ENCODE peak calls at places on chromosomes 16 and 17, in five cellular contexts. R, U, E, S and K are unnamed samples.

GRCh38 chr17:76709077-76709950 is 1.5 kb downstream of the MXRA7 start:
- DNase-seq in R (peak), U (peak), E (no peak), S (no peak), K (no peak)

GRCh38 chr17:71260366-71260765 is 860.5 kb upstream of the SOX9 start:
- DNase-seq in R (no peak), U (no peak), E (no peak), S (no peak), K (no peak)

GRCh38 chr17:40678902-40679522 is 14.0 kb upstream of the KRT222 start:
- DNase-seq in R (no peak), U (no peak), E (no peak), S (no peak), K (no peak)

GRCh38 chr16:57639172-57639571 is 10.7 kb downstream of the ADGRG1 start:
- DNase-seq in R (no peak), U (peak), E (no peak), S (no peak), K (no peak)

GRCh38 chr17:57021226-57021940 is 43.5 kb downstream of the SCPEP1 start:
- DNase-seq in R (no peak), U (no peak), E (no peak), S (no peak), K (no peak)

GRCh38 chr16:73771676-73772075 is 524.9 kb upstream of the PSMD7 start:
- DNase-seq in R (peak), U (no peak), E (no peak), S (no peak), K (no peak)

GRCh38 chr17:67490471-67490870 is 113.4 kb downstream of the PITPNC1 start:
- DNase-seq in R (no peak), U (peak), E (no peak), S (no peak), K (no peak)

GRCh38 chr17:79983456-79983855 is 52.2 kb downstream of the TBC1D16 start:
- DNase-seq in R (no peak), U (no peak), E (no peak), S (no peak), K (no peak)

GRCh38 chr16:17914168-17914567 is 422.4 kb downstream of the NPIPA8 start:
- DNase-seq in R (no peak), U (no peak), E (no peak), S (no peak), K (no peak)

GRCh38 chr16:11497329-11497805 is 89.4 kb downstream of the LITAF start:
- DNase-seq in R (no peak), U (peak), E (no peak), S (peak), K (no peak)

GRCh38 chr16:86970279-86970678 is 346.9 kb downstream of the C16orf95 start:
- DNase-seq in R (no peak), U (no peak), E (no peak), S (no peak), K (no peak)

GRCh38 chr17:45101883-45102811 is 30.2 kb downstream of the PLCD3 start:
- DNase-seq in R (no peak), U (no peak), E (no peak), S (no peak), K (no peak)

GRCh38 chr16:84546669-84547538 is 42.4 kb upstream of the MEAK7 start:
- DNase-seq in R (no peak), U (no peak), E (no peak), S (no peak), K (no peak)

GRCh38 chr17:75352079-75352569 is 53.4 kb downstream of the GRB2 start:
- DNase-seq in R (peak), U (peak), E (no peak), S (no peak), K (no peak)

GRCh38 chr17:75271955-75272847 is 1.2 kb upstream of the MIF4GD start:
- DNase-seq in R (no peak), U (no peak), E (no peak), S (no peak), K (no peak)

GRCh38 chr17:27888945-27889344 is 4.2 kb downstream of the LYRM9 start:
- DNase-seq in R (no peak), U (peak), E (peak), S (no peak), K (no peak)

GRCh38 chr17:65156835-65157565 is 19.8 kb downstream of the RGS9 start:
- DNase-seq in R (no peak), U (no peak), E (no peak), S (no peak), K (no peak)

GRCh38 chr17:64920419-64921172 is 1.3 kb upstream of the LRRC37A3 start:
- DNase-seq in R (peak), U (peak), E (no peak), S (no peak), K (no peak)

GRCh38 chr17:38894276-38894675 is 24.4 kb downstream of the LASP1 start:
- DNase-seq in R (peak), U (no peak), E (no peak), S (no peak), K (no peak)

GRCh38 chr17:77957215-77957868 is 1.2 kb upstream of the TNRC6C start:
- DNase-seq in R (peak), U (peak), E (no peak), S (no peak), K (no peak)

GRCh38 chr17:55496094-55496881 is 15.0 kb downstream of the SMIM36 start:
- DNase-seq in R (peak), U (no peak), E (no peak), S (no peak), K (peak)

GRCh38 chr17:41894791-41895331 is 23.9 kb downstream of the ACLY start:
- DNase-seq in R (no peak), U (no peak), E (no peak), S (no peak), K (no peak)

GRCh38 chr17:82913304-82914043 is 73.7 kb upstream of the ZNF750 start:
- DNase-seq in R (peak), U (no peak), E (no peak), S (no peak), K (no peak)

GRCh38 chr16:84826558-84826941 is 6.8 kb downstream of the CRISPLD2 start:
- DNase-seq in R (no peak), U (no peak), E (no peak), S (no peak), K (no peak)

GRCh38 chr16:57628008-57628781 is at the start of gene ADGRG1:
- DNase-seq in R (peak), U (peak), E (peak), S (peak), K (no peak)

GRCh38 chr16:4924593-4925378 is 12.2 kb downstream of the PPL start:
- DNase-seq in R (no peak), U (peak), E (no peak), S (no peak), K (no peak)

GRCh38 chr17:79626156-79626890 is 15.5 kb upstream of the RBFOX3 start:
- DNase-seq in R (no peak), U (peak), E (no peak), S (no peak), K (no peak)

GRCh38 chr17:77602062-77602746 is 356.3 kb upstream of the TNRC6C start:
- DNase-seq in R (no peak), U (no peak), E (no peak), S (no peak), K (no peak)

GRCh38 chr16:75479421-75479990 is 15.0 kb upstream of the TMEM170A start:
- DNase-seq in R (no peak), U (no peak), E (no peak), S (no peak), K (no peak)

GRCh38 chr16:2774161-2774891 is 2.8 kb downstream of the ELOB start:
- DNase-seq in R (no peak), U (no peak), E (no peak), S (no peak), K (no peak)

GRCh38 chr16:22816475-22816874 is 2.5 kb downstream of the HS3ST2 start:
- DNase-seq in R (no peak), U (no peak), E (no peak), S (no peak), K (no peak)

GRCh38 chr16:66947302-66948033 is 12.2 kb downstream of the CES2 start:
- DNase-seq in R (peak), U (peak), E (peak), S (peak), K (peak)

GRCh38 chr16:56012479-56012811 is 137.3 kb upstream of the CES5A start:
- DNase-seq in R (no peak), U (no peak), E (no peak), S (no peak), K (no peak)

GRCh38 chr16:70725024-70725911 is 39.4 kb upstream of the MTSS2 start:
- DNase-seq in R (no peak), U (no peak), E (no peak), S (no peak), K (no peak)

GRCh38 chr17:19724501-19725420 is 8.4 kb upstream of the SLC47A2 start:
- DNase-seq in R (no peak), U (no peak), E (no peak), S (no peak), K (no peak)

GRCh38 chr17:81578038-81578441 is 25.9 kb upstream of the FAAP100 start:
- DNase-seq in R (no peak), U (no peak), E (no peak), S (no peak), K (no peak)

GRCh38 chr17:81575836-81576235 is 23.7 kb upstream of the FAAP100 start:
- DNase-seq in R (no peak), U (no peak), E (no peak), S (no peak), K (no peak)

GRCh38 chr17:81578561-81579225 is 26.5 kb upstream of the FAAP100 start:
- DNase-seq in R (peak), U (no peak), E (no peak), S (no peak), K (no peak)

GRCh38 chr17:81577278-81578000 is 25.3 kb upstream of the FAAP100 start:
- DNase-seq in R (no peak), U (no peak), E (no peak), S (no peak), K (no peak)

DNA sequence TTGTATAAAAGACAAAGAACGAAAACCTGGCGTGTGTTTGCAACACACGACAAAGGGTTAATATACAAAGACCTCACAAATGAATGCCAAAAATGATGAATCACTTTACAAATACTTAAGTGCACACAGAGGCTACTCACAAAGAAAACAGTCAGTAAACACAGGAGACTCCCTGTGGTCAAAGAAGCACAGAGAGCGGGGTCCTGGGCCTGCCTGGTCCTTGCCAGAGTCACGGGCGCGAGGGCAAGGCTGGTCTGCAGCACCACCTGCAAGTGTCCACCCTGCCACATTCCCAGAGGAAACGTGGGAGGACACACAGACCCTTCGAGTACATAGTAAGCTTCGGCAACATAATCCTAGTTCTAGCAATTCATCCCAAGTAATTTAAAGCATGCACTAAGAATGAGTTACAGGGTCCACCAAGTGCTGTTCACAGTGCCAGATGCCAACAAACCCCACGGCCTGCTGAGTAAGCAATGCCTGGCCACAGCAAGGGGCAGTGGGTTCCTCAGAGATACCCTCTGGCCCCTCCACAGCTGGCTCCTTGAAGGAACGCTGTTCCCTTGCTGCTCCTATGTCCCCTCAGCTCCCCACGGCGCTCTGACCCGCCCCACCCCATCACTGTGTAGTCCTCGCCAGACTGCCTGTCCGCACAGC is 24.6 kb upstream of the FAAP100 start:
- DNase-seq in R (no peak), U (no peak), E (no peak), S (no peak), K (no peak)
- TF ChIP-seq POLR2AphosphoS5 in R (no peak), U (no peak), E (no peak), S (no peak), K (no peak)

GRCh38 chr17:48593126-48593829 is at the start of gene HOXB5:
- DNase-seq in R (no peak), U (no peak), E (no peak), S (no peak), K (no peak)
- TF ChIP-seq EZH2 in R (no peak), U (peak), E (peak), S (no peak), K (no peak)

GRCh38 chr16:35182043-35182677 is 1722.7 kb downstream of the TP53TG3F start:
- DNase-seq in R (no peak), U (no peak), E (no peak), S (no peak), K (no peak)
- H3K27ac ChIP-seq in R (no peak), U (no peak), E (no peak), S (no peak), K (no peak)

DNA sequence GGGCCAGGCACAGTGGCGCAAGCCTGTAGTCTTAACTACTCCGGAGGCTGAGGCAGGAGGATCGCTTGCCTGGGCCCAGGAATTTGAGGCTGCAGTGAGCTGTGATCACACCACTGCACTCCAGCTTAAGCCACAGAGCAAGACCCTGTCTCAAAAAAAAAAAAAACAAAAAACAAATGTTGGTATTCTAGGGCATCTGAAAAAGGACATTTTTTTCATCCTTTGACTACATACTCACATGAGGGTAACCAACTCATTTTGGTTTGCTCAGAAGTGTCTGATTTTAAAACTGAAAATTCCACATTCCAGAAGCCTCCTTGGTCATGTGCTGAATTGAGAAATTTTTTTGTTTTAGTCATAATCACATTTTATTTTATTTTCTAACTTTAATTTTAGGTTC is 12.7 kb upstream of the C16orf82 start:
- DNase-seq in R (no peak), U (no peak), E (no peak), S (no peak), K (no peak)
- TF ChIP-seq POLR2AphosphoS5 in R (no peak), U (no peak), E (no peak), S (no peak), K (no peak)

GRCh38 chr17:48723555-48724239 is 712 bp downstream of the PRAC2 start:
- DNase-seq in R (no peak), U (peak), E (no peak), S (no peak), K (peak)
- TF ChIP-seq EZH2 in R (no peak), U (peak), E (peak), S (no peak), K (no peak)

GRCh38 chr17:58111676-58112075 is 28.5 kb downstream of the DYNLL2 start:
- DNase-seq in R (no peak), U (no peak), E (no peak), S (no peak), K (no peak)

GRCh38 chr17:58117382-58117781 is 30.8 kb upstream of the OR4D1 start:
- DNase-seq in R (no peak), U (no peak), E (no peak), S (no peak), K (no peak)

GRCh38 chr17:58110012-58110411 is 26.8 kb downstream of the DYNLL2 start:
- DNase-seq in R (no peak), U (no peak), E (no peak), S (no peak), K (no peak)

GRCh38 chr17:58112970-58113631 is 29.9 kb downstream of the DYNLL2 start:
- DNase-seq in R (peak), U (peak), E (no peak), S (peak), K (peak)

DNA sequence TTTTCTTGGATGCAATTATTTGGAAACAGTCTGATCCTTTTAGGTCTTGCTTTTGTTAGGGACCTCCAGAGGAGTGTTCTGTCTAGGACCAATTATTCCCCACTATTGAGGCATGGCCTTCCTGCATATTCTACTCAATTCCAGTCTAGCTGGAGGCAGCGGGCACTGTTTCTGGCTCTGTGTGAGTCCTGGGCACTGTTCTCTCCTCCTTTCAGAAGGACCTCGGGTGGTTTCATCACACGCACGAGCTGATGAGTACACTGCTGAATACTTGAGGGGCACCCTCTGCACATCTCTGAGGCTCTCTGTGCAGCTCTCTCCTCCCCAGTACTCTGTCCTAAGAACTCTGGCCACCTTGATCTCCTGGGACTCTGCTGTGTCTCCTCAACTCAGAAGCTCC is 30.7 kb downstream of the DYNLL2 start:
- DNase-seq in R (no peak), U (no peak), E (no peak), S (no peak), K (no peak)
- H3K27ac ChIP-seq in R (no peak), U (no peak), E (no peak), S (no peak), K (no peak)

DNA sequence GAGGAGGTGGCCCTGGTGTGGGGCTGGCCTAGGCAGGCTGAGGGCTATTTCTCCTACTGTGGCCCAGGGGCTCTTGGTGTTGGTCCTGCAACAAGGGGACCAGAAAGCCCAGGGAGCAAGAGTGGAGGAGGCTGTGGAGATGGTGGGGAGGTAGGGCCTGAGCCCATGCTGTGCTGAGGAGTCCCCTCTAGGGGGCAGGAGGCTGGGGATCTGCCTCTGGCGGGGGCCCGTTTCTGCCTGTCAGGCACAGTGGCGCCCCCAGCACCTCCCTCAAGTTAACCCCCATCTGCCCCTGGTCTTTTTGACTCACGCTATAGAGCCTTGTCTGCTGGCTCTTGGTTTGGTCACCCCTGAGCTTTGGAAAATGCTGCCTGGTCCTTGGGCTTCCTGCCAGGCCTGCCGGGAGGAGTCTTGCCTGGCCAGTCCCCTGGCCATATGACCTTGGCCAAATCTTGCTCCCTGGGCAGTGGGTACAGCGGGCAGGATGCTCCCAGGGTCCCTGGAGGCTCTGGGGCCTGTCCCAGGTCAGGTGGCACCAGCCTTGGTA is 5.9 kb downstream of the BAIAP2 start:
- DNase-seq in R (peak), U (peak), E (no peak), S (no peak), K (no peak)
- TF ChIP-seq POLR2AphosphoS5 in R (no peak), U (no peak), E (no peak), S (no peak), K (no peak)

GRCh38 chr17:49914096-49914490 is 54.9 kb upstream of the DLX4 start:
- DNase-seq in R (no peak), U (no peak), E (no peak), S (no peak), K (no peak)

GRCh38 chr17:49913226-49914095 is 55.5 kb upstream of the DLX4 start:
- DNase-seq in R (peak), U (no peak), E (no peak), S (peak), K (no peak)

GRCh38 chr17:49910094-49910857 is 58.7 kb upstream of the DLX4 start:
- DNase-seq in R (peak), U (peak), E (no peak), S (no peak), K (no peak)

GRCh38 chr17:49908782-49909714 is 59.9 kb upstream of the DLX4 start:
- DNase-seq in R (no peak), U (peak), E (no peak), S (no peak), K (no peak)

DNA sequence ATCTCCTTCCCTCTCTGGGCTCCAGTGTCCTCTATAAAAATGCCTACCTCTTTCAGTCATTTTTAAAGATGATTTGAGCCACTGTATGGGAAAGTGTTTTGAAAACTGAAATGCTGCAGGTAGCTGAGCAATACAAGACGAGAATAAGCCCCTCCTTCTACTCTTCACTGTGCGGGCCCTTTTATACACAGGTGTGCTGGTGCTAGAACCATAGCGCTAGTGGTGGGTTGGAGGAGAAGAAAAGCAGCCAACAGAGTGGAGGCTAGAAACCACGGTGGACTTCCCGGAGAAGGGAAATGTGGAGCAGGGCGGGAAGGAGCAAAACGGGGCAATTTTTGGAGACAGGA is 58.2 kb upstream of the DLX4 start:
- DNase-seq in R (no peak), U (peak), E (no peak), S (no peak), K (no peak)
- TF ChIP-seq EZH2 in R (no peak), U (peak), E (no peak), S (no peak), K (no peak)